ENCODE peak calls at places on chromosomes 6 and 20, in nine cellular contexts. One of them, this sample, is unnamed.

GRCh38 chr20:63610581-63611435 is 16.1 kb downstream of the GMEB2 start:
- DNase-seq in fibroblast of the aortic adventitia: no peak
- DNase-seq in mammary epithelial cell: no peak
- DNase-seq in PC-3: no peak
- DNase-seq in NB4: no peak
- DNase-seq in PC-9: no peak
- DNase-seq in NT2/D1: no peak
- DNase-seq in stomach: no peak
- DNase-seq in tibial nerve: no peak
- DNase-seq in this sample: no peak

GRCh38 chr6:46648869-46649488 is 3.6 kb downstream of the CYP39A1 start:
- DNase-seq in PC-9: peak; percentile 96
- DNase-seq in stomach: no peak
- DNase-seq in PC-3: peak; percentile 52
- DNase-seq in NT2/D1: no peak
- DNase-seq in mammary epithelial cell: peak; percentile 38
- DNase-seq in NB4: no peak
- DNase-seq in tibial nerve: no peak
- DNase-seq in fibroblast of the aortic adventitia: no peak
- DNase-seq in this sample: peak; percentile 91

GRCh38 chr6:20211037-20211940 is 980 bp downstream of the MBOAT1 start:
- DNase-seq in stomach: peak; percentile 44
- DNase-seq in fibroblast of the aortic adventitia: no peak
- DNase-seq in tibial nerve: no peak
- DNase-seq in PC-3: peak; percentile 86
- DNase-seq in NT2/D1: no peak
- DNase-seq in NB4: no peak
- DNase-seq in PC-9: peak; percentile 72
- DNase-seq in mammary epithelial cell: peak; percentile 85
- DNase-seq in this sample: peak; percentile 84

GRCh38 chr6:158621694-158622544 is 22.6 kb downstream of the DYNLT1 start:
- DNase-seq in NB4: no peak
- DNase-seq in PC-3: no peak
- DNase-seq in fibroblast of the aortic adventitia: no peak
- DNase-seq in stomach: peak; percentile 19
- DNase-seq in PC-9: no peak
- DNase-seq in mammary epithelial cell: no peak
- DNase-seq in tibial nerve: no peak
- DNase-seq in NT2/D1: no peak
- DNase-seq in this sample: no peak

GRCh38 chr6:7820288-7820835 is 90.2 kb downstream of the TXNDC5 start:
- DNase-seq in stomach: no peak
- DNase-seq in PC-9: no peak
- DNase-seq in mammary epithelial cell: no peak
- DNase-seq in fibroblast of the aortic adventitia: no peak
- DNase-seq in PC-3: no peak
- DNase-seq in NT2/D1: no peak
- DNase-seq in tibial nerve: no peak
- DNase-seq in NB4: no peak
- DNase-seq in this sample: no peak

GRCh38 chr6:154361476-154361875 is 4.9 kb upstream of the IPCEF1 start:
- DNase-seq in mammary epithelial cell: no peak
- DNase-seq in NT2/D1: no peak
- DNase-seq in stomach: no peak
- DNase-seq in NB4: no peak
- DNase-seq in fibroblast of the aortic adventitia: no peak
- DNase-seq in PC-3: no peak
- DNase-seq in tibial nerve: no peak
- DNase-seq in PC-9: no peak
- DNase-seq in this sample: no peak

GRCh38 chr6:28693033-28693750 is 167.5 kb downstream of the GPX5 start:
- DNase-seq in mammary epithelial cell: peak; percentile 16
- DNase-seq in NB4: no peak
- DNase-seq in NT2/D1: no peak
- DNase-seq in PC-9: no peak
- DNase-seq in PC-3: no peak
- DNase-seq in stomach: no peak
- DNase-seq in tibial nerve: no peak
- DNase-seq in fibroblast of the aortic adventitia: no peak
- DNase-seq in this sample: no peak

GRCh38 chr20:43981535-43981934 is 66.9 kb downstream of the TOX2 start:
- DNase-seq in NB4: peak; percentile 17
- DNase-seq in NT2/D1: no peak
- DNase-seq in tibial nerve: no peak
- DNase-seq in stomach: no peak
- DNase-seq in PC-9: no peak
- DNase-seq in mammary epithelial cell: no peak
- DNase-seq in fibroblast of the aortic adventitia: no peak
- DNase-seq in PC-3: no peak
- DNase-seq in this sample: no peak

GRCh38 chr20:58549681-58550542 is 34.7 kb upstream of the APCDD1L start:
- DNase-seq in tibial nerve: no peak
- DNase-seq in stomach: peak; percentile 9
- DNase-seq in NT2/D1: no peak
- DNase-seq in PC-3: no peak
- DNase-seq in fibroblast of the aortic adventitia: no peak
- DNase-seq in NB4: no peak
- DNase-seq in PC-9: peak; percentile 32
- DNase-seq in mammary epithelial cell: no peak
- DNase-seq in this sample: no peak

GRCh38 chr6:43457643-43458042 is 2.3 kb upstream of the DLK2 start:
- DNase-seq in NB4: no peak
- DNase-seq in PC-3: peak; percentile 41
- DNase-seq in tibial nerve: no peak
- DNase-seq in PC-9: no peak
- DNase-seq in NT2/D1: no peak
- DNase-seq in fibroblast of the aortic adventitia: no peak
- DNase-seq in stomach: no peak
- DNase-seq in mammary epithelial cell: no peak
- DNase-seq in this sample: no peak

GRCh38 chr6:45931254-45931653 is 84.4 kb downstream of the CLIC5 start:
- DNase-seq in mammary epithelial cell: no peak
- DNase-seq in NT2/D1: no peak
- DNase-seq in stomach: no peak
- DNase-seq in PC-3: no peak
- DNase-seq in NB4: no peak
- DNase-seq in tibial nerve: no peak
- DNase-seq in fibroblast of the aortic adventitia: no peak
- DNase-seq in PC-9: no peak
- DNase-seq in this sample: no peak

GRCh38 chr20:56656632-56657031 is 27.5 kb downstream of the TFAP2C start:
- DNase-seq in fibroblast of the aortic adventitia: no peak
- DNase-seq in NB4: no peak
- DNase-seq in tibial nerve: no peak
- DNase-seq in PC-3: no peak
- DNase-seq in mammary epithelial cell: no peak
- DNase-seq in stomach: no peak
- DNase-seq in NT2/D1: no peak
- DNase-seq in PC-9: no peak
- DNase-seq in this sample: no peak

GRCh38 chr6:53984163-53984562 is 127.1 kb upstream of the MLIP start:
- DNase-seq in tibial nerve: no peak
- DNase-seq in mammary epithelial cell: peak; percentile 97
- DNase-seq in fibroblast of the aortic adventitia: peak; percentile 84
- DNase-seq in NT2/D1: no peak
- DNase-seq in PC-9: peak; percentile 69
- DNase-seq in stomach: no peak
- DNase-seq in NB4: peak; percentile 4
- DNase-seq in PC-3: peak; percentile 98
- DNase-seq in this sample: peak; percentile 99

GRCh38 chr6:170265655-170266054 is 25.2 kb downstream of the DLL1 start:
- DNase-seq in tibial nerve: no peak
- DNase-seq in NB4: no peak
- DNase-seq in NT2/D1: no peak
- DNase-seq in mammary epithelial cell: no peak
- DNase-seq in PC-3: peak; percentile 7
- DNase-seq in stomach: peak; percentile 95
- DNase-seq in PC-9: no peak
- DNase-seq in fibroblast of the aortic adventitia: no peak
- DNase-seq in this sample: no peak

GRCh38 chr6:136226027-136226673 is 24.0 kb downstream of the MTFR2 start:
- DNase-seq in NB4: peak; percentile 71
- DNase-seq in mammary epithelial cell: no peak
- DNase-seq in tibial nerve: peak; percentile 38
- DNase-seq in PC-9: peak; percentile 52
- DNase-seq in PC-3: peak; percentile 68
- DNase-seq in stomach: peak; percentile 69
- DNase-seq in fibroblast of the aortic adventitia: peak; percentile 81
- DNase-seq in NT2/D1: no peak
- DNase-seq in this sample: peak; percentile 21

GRCh38 chr20:54086444-54087134 is 16.2 kb upstream of the BCAS1 start:
- DNase-seq in stomach: no peak
- DNase-seq in PC-9: no peak
- DNase-seq in NT2/D1: no peak
- DNase-seq in tibial nerve: no peak
- DNase-seq in fibroblast of the aortic adventitia: peak; percentile 55
- DNase-seq in mammary epithelial cell: no peak
- DNase-seq in NB4: no peak
- DNase-seq in PC-3: no peak
- DNase-seq in this sample: peak; percentile 37

GRCh38 chr6:167650730-167651129 is 176.0 kb upstream of the AFDN start:
- DNase-seq in mammary epithelial cell: no peak
- DNase-seq in PC-9: no peak
- DNase-seq in tibial nerve: no peak
- DNase-seq in NB4: no peak
- DNase-seq in stomach: no peak
- DNase-seq in fibroblast of the aortic adventitia: no peak
- DNase-seq in NT2/D1: no peak
- DNase-seq in PC-3: no peak
- DNase-seq in this sample: no peak

GRCh38 chr6:15906393-15906976 is 222.4 kb upstream of the MYLIP start:
- DNase-seq in NB4: no peak
- DNase-seq in stomach: no peak
- DNase-seq in mammary epithelial cell: no peak
- DNase-seq in PC-9: no peak
- DNase-seq in PC-3: no peak
- DNase-seq in NT2/D1: no peak
- DNase-seq in tibial nerve: no peak
- DNase-seq in fibroblast of the aortic adventitia: no peak
- DNase-seq in this sample: no peak

GRCh38 chr6:73858376-73858775 is 162.4 kb downstream of the CD109 start:
- DNase-seq in PC-3: no peak
- DNase-seq in PC-9: no peak
- DNase-seq in tibial nerve: no peak
- DNase-seq in NB4: no peak
- DNase-seq in stomach: no peak
- DNase-seq in fibroblast of the aortic adventitia: peak; percentile 3
- DNase-seq in mammary epithelial cell: no peak
- DNase-seq in NT2/D1: no peak
- DNase-seq in this sample: no peak

GRCh38 chr6:156060013-156060412 is 604.4 kb upstream of the NOX3 start:
- DNase-seq in NT2/D1: no peak
- DNase-seq in PC-9: no peak
- DNase-seq in NB4: peak; percentile 17
- DNase-seq in mammary epithelial cell: no peak
- DNase-seq in PC-3: no peak
- DNase-seq in fibroblast of the aortic adventitia: no peak
- DNase-seq in tibial nerve: no peak
- DNase-seq in stomach: no peak
- DNase-seq in this sample: no peak

GRCh38 chr20:32582659-32583580 is 2.2 kb downstream of the NOL4L start:
- DNase-seq in NB4: peak; percentile 75
- DNase-seq in PC-3: no peak
- DNase-seq in tibial nerve: no peak
- DNase-seq in PC-9: no peak
- DNase-seq in mammary epithelial cell: no peak
- DNase-seq in NT2/D1: no peak
- DNase-seq in fibroblast of the aortic adventitia: no peak
- DNase-seq in stomach: no peak
- DNase-seq in this sample: no peak
- H3K4me3 ChIP-seq in NB4: no peak overlapping the region
- H3K4me3 ChIP-seq in PC-3: peak overlapping the region; percentile 24
- H3K4me3 ChIP-seq in tibial nerve: peak overlapping the region; percentile 49
- H3K4me3 ChIP-seq in PC-9: peak overlapping the region; percentile 95
- H3K4me3 ChIP-seq in mammary epithelial cell: peak overlapping the region; percentile 20
- H3K4me3 ChIP-seq in NT2/D1: peak overlapping the region; percentile 36
- H3K4me3 ChIP-seq in fibroblast of the aortic adventitia: peak overlapping the region; percentile 48
- H3K4me3 ChIP-seq in stomach: peak overlapping the region; percentile 83
- H3K4me3 ChIP-seq in this sample: peak overlapping the region; percentile 56

DNA sequence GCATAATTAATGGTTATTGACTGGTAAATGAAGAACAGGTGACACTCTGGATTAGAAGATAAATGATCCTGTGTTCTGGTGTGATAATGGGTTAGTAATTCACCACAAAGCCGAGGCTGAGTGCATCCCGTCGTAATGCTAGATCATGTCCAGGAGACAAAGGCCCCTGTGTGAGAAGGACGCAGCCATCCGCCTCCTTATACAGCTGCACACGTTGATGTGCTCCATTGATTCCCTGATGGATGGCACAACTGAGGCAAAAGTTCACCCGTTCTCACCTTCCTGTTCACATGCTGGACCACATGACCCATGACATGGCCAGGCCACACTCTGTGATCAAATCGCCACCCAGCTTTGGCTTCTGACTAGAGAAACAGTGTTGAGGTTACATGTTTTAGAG is 136.1 kb downstream of the FOXC1 start:
- DNase-seq in NT2/D1: no peak
- DNase-seq in mammary epithelial cell: no peak
- DNase-seq in PC-9: no peak
- DNase-seq in fibroblast of the aortic adventitia: no peak
- DNase-seq in PC-3: no peak
- DNase-seq in stomach: no peak
- DNase-seq in NB4: no peak
- DNase-seq in tibial nerve: no peak
- DNase-seq in this sample: no peak
- H3K4me3 ChIP-seq in NT2/D1: no peak overlapping the region
- H3K4me3 ChIP-seq in mammary epithelial cell: no peak overlapping the region
- H3K4me3 ChIP-seq in PC-9: no peak overlapping the region
- H3K4me3 ChIP-seq in fibroblast of the aortic adventitia: no peak overlapping the region
- H3K4me3 ChIP-seq in PC-3: no peak overlapping the region
- H3K4me3 ChIP-seq in stomach: no peak overlapping the region
- H3K4me3 ChIP-seq in NB4: no peak overlapping the region
- H3K4me3 ChIP-seq in tibial nerve: no peak overlapping the region
- H3K4me3 ChIP-seq in this sample: no peak overlapping the region

GRCh38 chr20:3094848-3095629 is 10.5 kb upstream of the AVP start:
- DNase-seq in PC-3: no peak
- DNase-seq in NB4: no peak
- DNase-seq in fibroblast of the aortic adventitia: no peak
- DNase-seq in tibial nerve: no peak
- DNase-seq in PC-9: no peak
- DNase-seq in NT2/D1: no peak
- DNase-seq in mammary epithelial cell: no peak
- DNase-seq in stomach: no peak
- DNase-seq in this sample: peak; percentile 18
- H3K4me3 ChIP-seq in PC-3: no peak overlapping the region
- H3K4me3 ChIP-seq in NB4: no peak overlapping the region
- H3K4me3 ChIP-seq in fibroblast of the aortic adventitia: no peak overlapping the region
- H3K4me3 ChIP-seq in tibial nerve: no peak overlapping the region
- H3K4me3 ChIP-seq in PC-9: no peak overlapping the region
- H3K4me3 ChIP-seq in NT2/D1: no peak overlapping the region
- H3K4me3 ChIP-seq in mammary epithelial cell: no peak overlapping the region
- H3K4me3 ChIP-seq in stomach: no peak overlapping the region
- H3K4me3 ChIP-seq in this sample: no peak overlapping the region

DNA sequence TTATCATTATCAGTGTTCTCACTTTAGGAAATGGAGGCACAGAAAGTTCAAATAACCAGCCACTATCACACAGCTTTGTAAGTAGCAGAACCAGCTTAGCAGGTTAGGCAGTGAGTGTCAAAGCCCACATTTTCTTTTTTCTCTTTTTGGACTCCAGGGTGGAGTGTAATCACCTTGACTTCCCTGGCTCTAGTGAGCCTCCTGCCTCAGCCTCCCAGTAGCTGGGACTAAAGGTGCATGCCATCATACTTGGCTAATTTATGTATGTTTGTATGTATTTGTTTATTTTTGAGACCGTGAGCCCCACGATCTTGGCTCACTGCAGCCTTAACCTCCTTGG is 7.8 kb upstream of the NCOA3 start:
- DNase-seq in NB4: no peak
- DNase-seq in stomach: peak; percentile 36
- DNase-seq in NT2/D1: no peak
- DNase-seq in mammary epithelial cell: peak; percentile 54
- DNase-seq in tibial nerve: no peak
- DNase-seq in PC-9: peak; percentile 77
- DNase-seq in fibroblast of the aortic adventitia: no peak
- DNase-seq in PC-3: peak; percentile 77
- DNase-seq in this sample: peak; percentile 74
- H3K4me3 ChIP-seq in NB4: no peak overlapping the region
- H3K4me3 ChIP-seq in stomach: no peak overlapping the region
- H3K4me3 ChIP-seq in NT2/D1: no peak overlapping the region
- H3K4me3 ChIP-seq in mammary epithelial cell: no peak overlapping the region
- H3K4me3 ChIP-seq in tibial nerve: no peak overlapping the region
- H3K4me3 ChIP-seq in PC-9: peak overlapping the region; percentile 38
- H3K4me3 ChIP-seq in fibroblast of the aortic adventitia: no peak overlapping the region
- H3K4me3 ChIP-seq in PC-3: peak overlapping the region; percentile 15
- H3K4me3 ChIP-seq in this sample: no peak overlapping the region

This sample was measured in bronchial epithelial cell.